ENCODE peak calls at places on chromosomes 12 and 14, in four cellular contexts. H is activated naive CD4-positive, alpha-beta T cell; C is NCI-H1092; Z is cardiac fibroblast. K is an unnamed sample.

GRCh38 chr14:24057271-24057670 is 5.5 kb downstream of the CARMIL3 start:
- DNase-seq in Z (no peak), H (no peak), C (no peak), K (no peak)

GRCh38 chr12:84874825-84875139 is 37.8 kb downstream of the SLC6A15 start:
- DNase-seq in H (no peak), Z (no peak), C (no peak), K (no peak)

GRCh38 chr12:100190013-100190394 is 10.6 kb upstream of the ACTR6 start:
- DNase-seq in Z (peak), H (no peak), C (no peak), K (no peak)

GRCh38 chr12:120199595-120200306 is 1.2 kb downstream of the RPLP0 start:
- DNase-seq in Z (peak), C (no peak), H (no peak), K (no peak)

GRCh38 chr14:38442208-38442607 is 186.3 kb upstream of the CLEC14A start:
- DNase-seq in H (no peak), Z (no peak), C (no peak), K (no peak)

GRCh38 chr14:91284791-91285548 is 40.5 kb upstream of the GPR68 start:
- DNase-seq in H (no peak), C (no peak), Z (no peak), K (no peak)

GRCh38 chr14:99754141-99755067 is 38.8 kb upstream of the EML1 start:
- DNase-seq in C (no peak), Z (peak), H (no peak), K (no peak)

GRCh38 chr12:52062167-52063080 is 7.4 kb upstream of the ATG101 start:
- DNase-seq in C (no peak), H (no peak), Z (no peak), K (no peak)

GRCh38 chr12:105107497-105108371 is at the start of gene WASHC4:
- DNase-seq in C (peak), Z (peak), H (peak), K (peak)

K was measured in cerebellar nuclear complex.